ENCODE peak calls at places on chromosome 3, in ten cellular contexts. J is posterior vena cava, M is ACHN, W is HFFc6, U is dorsolateral prefrontal cortex, L is GM04504, N is esophagus squamous epithelium, H is mesenteric fat pad, Z is T-helper 2 cell, A is HT1080. F is an unnamed sample.
A peak's percentile ranks its signal among the peaks of the same experiment; 100 is the strongest.

GRCh38 chr3:114542359-114542758 is 248.5 kb downstream of the TIGIT start:
- DNase-seq in Z (no peak), A (no peak), M (no peak), L (no peak), W (no peak), H (no peak), J (no peak), U (no peak), N (no peak), F (no peak)

GRCh38 chr3:141485578-141486415 is 1.0 kb upstream of the RASA2 start:
- DNase-seq in W (peak; percentile 77), H (no peak), J (no peak), M (peak; percentile 71), L (peak; percentile 57), Z (no peak), A (peak; percentile 87), N (no peak), U (no peak), F (peak; percentile 4)

GRCh38 chr3:66383023-66383422 is 117.8 kb downstream of the LRIG1 start:
- DNase-seq in H (no peak), Z (no peak), J (no peak), U (no peak), N (no peak), M (no peak), W (no peak), L (no peak), A (no peak), F (no peak)

GRCh38 chr3:126322181-126322967 is 34.8 kb downstream of the KLF15 start:
- DNase-seq in L (no peak), N (no peak), J (peak; percentile 60), H (peak; percentile 57), Z (no peak), W (no peak), U (no peak), M (no peak), A (no peak), F (no peak)

GRCh38 chr3:128584412-128585020 is 66.1 kb downstream of the RPN1 start:
- DNase-seq in W (peak; percentile 73), U (peak; percentile 79), N (no peak), Z (no peak), M (peak; percentile 62), L (peak; percentile 54), J (peak; percentile 93), A (peak; percentile 86), H (peak; percentile 92), F (peak; percentile 43)

GRCh38 chr3:124846189-124846588 is 41.0 kb downstream of the ITGB5 start:
- DNase-seq in M (no peak), A (peak; percentile 51), J (no peak), U (no peak), Z (no peak), H (no peak), L (no peak), W (peak; percentile 59), N (no peak), F (peak; percentile 83)

GRCh38 chr3:136954980-136955780 is 2.6 kb upstream of the IL20RB start:
- DNase-seq in L (no peak), U (no peak), Z (no peak), N (no peak), J (no peak), M (peak; percentile 21), A (no peak), H (no peak), W (no peak), F (no peak)

GRCh38 chr3:134839990-134840389 is 44.9 kb downstream of the EPHB1 start:
- DNase-seq in J (no peak), M (no peak), A (no peak), N (no peak), H (no peak), Z (no peak), U (no peak), W (no peak), L (no peak), F (no peak)

GRCh38 chr3:30269751-30270445 is 336.5 kb upstream of the TGFBR2 start:
- DNase-seq in A (no peak), N (no peak), J (no peak), W (no peak), H (no peak), L (no peak), Z (no peak), M (no peak), U (no peak), F (no peak)

GRCh38 chr3:125602752-125603649 is 7.7 kb upstream of the OSBPL11 start:
- DNase-seq in N (no peak), H (no peak), U (no peak), L (no peak), M (peak; percentile 91), J (no peak), Z (no peak), A (peak; percentile 87), W (no peak), F (peak; percentile 31)

GRCh38 chr3:139173372-139174108 is 128.8 kb upstream of the PRR23C start:
- DNase-seq in A (peak; percentile 21), Z (no peak), M (no peak), W (no peak), H (no peak), N (no peak), J (no peak), L (peak; percentile 22), U (peak; percentile 22), F (peak; percentile 31)

GRCh38 chr3:127151992-127152391 is 40.9 kb upstream of the PRR23E start:
- DNase-seq in A (no peak), M (no peak), L (peak; percentile 3), Z (no peak), J (no peak), N (no peak), U (no peak), W (peak; percentile 19), H (no peak), F (no peak)

GRCh38 chr3:196159952-196160804 is 51.0 kb downstream of the ZDHHC19 start:
- DNase-seq in Z (no peak), M (no peak), N (peak; percentile 17), L (peak; percentile 42), A (peak; percentile 43), H (no peak), U (no peak), J (no peak), W (peak; percentile 62), F (peak; percentile 42)

GRCh38 chr3:194622621-194623360 is 10.4 kb downstream of the TMEM44 start:
- DNase-seq in A (no peak), Z (no peak), U (no peak), H (no peak), J (peak; percentile 63), M (no peak), L (no peak), W (no peak), N (no peak), F (no peak)

GRCh38 chr3:186946756-186947375 is 16.5 kb downstream of the ST6GAL1 start:
- DNase-seq in A (no peak), W (no peak), Z (no peak), M (no peak), N (no peak), U (no peak), H (no peak), L (no peak), J (no peak), F (no peak)

GRCh38 chr3:124952456-124952855 is 17.9 kb upstream of the MUC13 start:
- DNase-seq in Z (no peak), N (no peak), H (no peak), J (no peak), W (no peak), L (no peak), U (no peak), M (no peak), A (no peak), F (no peak)